ENCODE peak calls at places on chromosomes 1 and 21, in four cellular contexts. Q is Panc1, I is cardiac muscle cell, P is hepatocyte. W is an unnamed sample.

GRCh38 chr1:2282556-2283270 is 54.6 kb downstream of the SKI start:
- DNase-seq in Q (no peak), I (no peak), P (no peak), W (no peak)

GRCh38 chr1:65881070-65881594 is 88.4 kb downstream of the PDE4B start:
- DNase-seq in Q (no peak), I (peak), P (no peak), W (no peak)

GRCh38 chr1:45325816-45326506 is 734 bp upstream of the HPDL start:
- DNase-seq in I (peak), Q (no peak), P (no peak), W (no peak)

GRCh38 chr1:221039616-221040015 is 160.4 kb downstream of the HLX start:
- DNase-seq in Q (no peak), I (no peak), P (no peak), W (no peak)

GRCh38 chr1:23446644-23447310 is 22.2 kb upstream of the TCEA3 start:
- DNase-seq in P (no peak), I (no peak), Q (no peak), W (no peak)

GRCh38 chr1:211017066-211017691 is 116.8 kb downstream of the KCNH1 start:
- DNase-seq in Q (no peak), P (peak), I (no peak), W (no peak)

GRCh38 chr1:160859166-160859565 is 3.5 kb downstream of the CD244 start:
- DNase-seq in I (peak), P (no peak), Q (no peak), W (no peak)

GRCh38 chr1:161738627-161739287 is 10.8 kb upstream of the DUSP12 start:
- DNase-seq in P (peak), Q (no peak), I (peak), W (no peak)

GRCh38 chr1:160811147-160811546 is 15.2 kb downstream of the LY9 start:
- DNase-seq in P (no peak), Q (no peak), I (no peak), W (no peak)

GRCh38 chr21:30408782-30409494 is 13.1 kb downstream of the KRTAP13-1 start:
- DNase-seq in I (peak), P (peak), Q (no peak), W (peak)

GRCh38 chr21:36149788-36150187 is 6.8 kb upstream of the DOP1B start:
- DNase-seq in Q (no peak), I (no peak), P (no peak), W (no peak)
- H3K27ac ChIP-seq in Q (no peak), I (no peak), P (no peak), W (no peak)

GRCh38 chr1:25688390-25689119 is 72.0 kb downstream of the MAN1C1 start:
- DNase-seq in Q (no peak), P (peak), I (peak), W (no peak)
- H3K27ac ChIP-seq in Q (no peak), P (peak), I (peak), W (no peak)

DNA sequence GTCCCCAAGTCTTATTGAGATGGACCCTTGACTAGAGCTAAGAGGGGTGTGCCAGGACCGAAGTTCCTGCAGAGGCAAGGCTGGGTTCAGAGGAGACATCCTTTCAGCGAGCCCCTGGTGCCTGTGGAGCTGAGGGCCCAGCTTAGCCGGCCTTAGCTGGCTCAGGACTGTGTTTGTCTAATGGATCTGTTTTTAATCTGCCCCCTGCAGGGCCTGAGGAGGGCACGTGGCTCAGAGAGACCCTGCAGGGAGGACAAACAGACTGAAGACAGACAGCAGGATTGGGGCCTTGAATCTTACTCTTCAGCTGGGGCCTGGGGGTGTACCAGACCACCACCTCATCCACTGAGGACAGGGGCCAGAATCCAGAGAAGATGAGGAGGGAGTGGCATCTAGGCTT is 1.6 kb downstream of the CRABP2 start:
- DNase-seq in I (no peak), P (no peak), Q (no peak), W (no peak)
- H3K27ac ChIP-seq in I (no peak), P (peak), Q (peak), W (no peak)

GRCh38 chr1:61261585-61261984 is 179.2 kb downstream of the NFIA start:
- DNase-seq in I (no peak), Q (no peak), P (no peak), W (no peak)
- H3K27ac ChIP-seq in I (no peak), Q (no peak), P (no peak), W (no peak)

DNA sequence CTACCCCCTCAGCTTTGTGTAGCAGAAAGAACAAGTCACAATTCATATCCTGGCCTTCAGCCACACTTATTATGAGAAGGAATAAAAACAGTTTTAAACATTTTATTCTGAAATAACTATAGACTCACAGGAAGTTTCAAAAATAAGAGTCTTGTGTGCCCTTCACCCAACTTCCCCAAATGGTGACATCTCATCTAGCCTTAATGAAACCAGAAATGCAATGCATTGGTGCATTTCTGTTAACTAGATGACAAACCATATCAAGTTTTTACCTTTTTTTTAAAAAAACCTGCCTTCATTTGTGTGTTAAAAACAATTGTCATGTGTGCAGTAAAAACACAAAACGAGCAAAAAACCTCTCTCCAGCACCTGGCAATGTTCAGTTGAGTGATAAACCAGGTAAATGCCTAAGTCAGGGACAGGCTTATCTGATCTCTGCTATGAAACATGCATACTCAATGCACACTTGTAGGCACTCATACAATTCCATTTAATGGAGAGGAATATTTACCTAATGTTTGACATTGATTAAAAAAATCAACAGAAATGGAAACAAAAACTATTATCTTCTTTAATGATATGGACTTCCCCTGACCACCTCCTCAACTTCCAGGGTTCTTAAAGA is 51.5 kb downstream of the SH3BGR start:
- DNase-seq in P (no peak), I (no peak), Q (no peak), W (no peak)
- H3K27ac ChIP-seq in P (no peak), I (no peak), Q (no peak), W (no peak)

GRCh38 chr21:44817914-44818635 is at the start of gene SUMO3:
- DNase-seq in Q (no peak), I (peak), P (peak), W (no peak)

GRCh38 chr21:44817506-44817880 is 369 bp downstream of the SUMO3 start:
- DNase-seq in I (peak), Q (no peak), P (peak), W (peak)

GRCh38 chr21:44815852-44816628 is 1.8 kb downstream of the SUMO3 start:
- DNase-seq in P (peak), Q (no peak), I (no peak), W (no peak)

GRCh38 chr21:44818636-44819011 is 762 bp upstream of the SUMO3 start:
- DNase-seq in I (no peak), P (no peak), Q (no peak), W (no peak)

GRCh38 chr21:44816761-44817505 is 929 bp downstream of the SUMO3 start:
- DNase-seq in P (no peak), I (no peak), Q (no peak), W (no peak)
- H3K27ac ChIP-seq in P (no peak), I (no peak), Q (peak), W (no peak)

GRCh38 chr1:235883261-235883927 is 16.7 kb upstream of the LYST start:
- DNase-seq in P (peak), I (peak), Q (peak), W (peak)
- H3K27ac ChIP-seq in P (no peak), I (no peak), Q (peak), W (peak)

GRCh38 chr1:116322752-116323405 is 50.2 kb upstream of the ATP1A1 start:
- DNase-seq in Q (no peak), P (peak), I (peak), W (no peak)

GRCh38 chr1:116321766-116322175 is 51.3 kb upstream of the ATP1A1 start:
- DNase-seq in Q (no peak), P (no peak), I (no peak), W (no peak)

GRCh38 chr1:116324411-116324810 is 48.6 kb upstream of the ATP1A1 start:
- DNase-seq in I (no peak), Q (no peak), P (no peak), W (no peak)

GRCh38 chr1:116325104-116325503 is 47.9 kb upstream of the ATP1A1 start:
- DNase-seq in Q (no peak), I (no peak), P (no peak), W (no peak)

DNA sequence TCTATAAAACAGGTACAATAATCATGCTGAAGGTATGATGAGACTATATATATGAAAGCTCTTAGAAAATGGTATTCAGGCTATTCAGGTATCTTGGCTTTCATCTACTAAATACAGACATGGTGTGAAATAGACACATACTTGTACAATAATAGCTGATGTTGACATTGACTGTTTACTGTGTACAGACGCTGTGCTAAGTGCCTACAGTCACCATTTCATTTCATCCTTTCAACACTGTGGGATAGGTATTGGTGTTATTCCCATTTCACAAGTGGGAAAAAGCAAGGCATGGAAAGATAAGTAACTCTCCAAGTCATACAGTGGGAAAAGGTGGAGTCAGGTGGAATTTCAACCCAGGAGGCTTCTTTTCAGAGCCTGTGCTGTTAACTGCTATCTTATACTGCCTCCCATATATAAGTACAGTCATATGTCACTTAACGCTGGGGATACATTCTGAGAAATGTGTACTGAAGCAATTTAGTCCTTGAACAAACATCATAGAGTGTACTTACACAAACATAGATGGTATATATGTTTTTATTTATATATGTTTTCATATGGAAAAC is 49.5 kb upstream of the ATP1A1 start:
- DNase-seq in I (no peak), Q (no peak), P (no peak), W (no peak)
- H3K27ac ChIP-seq in I (no peak), Q (no peak), P (peak), W (no peak)

DNA sequence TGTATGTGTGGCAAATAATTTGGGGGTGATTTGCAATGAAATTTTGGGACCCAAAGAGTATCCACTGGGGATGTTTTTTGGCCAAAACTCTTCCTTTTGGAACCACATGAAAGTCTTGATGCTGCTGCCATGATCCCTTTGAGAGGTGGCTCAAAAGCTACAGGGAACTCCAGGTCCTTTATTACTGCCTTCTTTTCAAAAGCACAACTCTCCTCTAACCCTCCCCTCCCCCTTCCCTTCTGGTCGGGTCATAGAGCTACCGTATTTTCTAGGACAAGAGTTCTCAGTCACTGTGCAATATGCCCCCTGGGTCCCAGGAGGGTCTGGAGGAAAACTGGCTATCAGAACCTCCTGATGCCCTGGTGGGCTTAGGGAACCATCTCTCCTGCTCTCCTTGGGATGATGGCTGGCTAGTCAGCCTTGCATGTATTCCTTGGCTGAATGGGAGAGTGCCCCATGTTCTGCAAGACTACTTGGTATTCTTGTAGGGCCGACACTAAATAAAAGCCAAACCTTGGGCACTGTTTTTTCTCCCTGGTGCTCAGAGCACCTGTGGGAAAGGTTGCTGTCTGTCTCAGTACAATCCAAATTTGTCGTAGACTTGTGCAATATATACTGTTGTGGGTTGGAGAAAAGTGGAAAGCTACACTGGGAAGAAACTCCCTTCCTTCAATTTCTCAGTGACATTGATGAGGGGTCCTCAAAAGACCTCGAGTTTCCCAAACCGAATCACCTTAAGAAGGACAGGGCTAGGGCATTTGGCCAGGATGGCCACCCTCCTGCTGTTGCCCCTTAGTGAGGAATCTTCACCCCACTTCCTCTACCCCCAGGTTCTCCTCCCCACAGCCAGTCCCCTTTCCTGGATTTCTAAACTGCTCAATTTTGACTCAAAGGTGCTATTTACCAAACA is 3.1 kb downstream of the BTG2 start:
- DNase-seq in P (peak), Q (no peak), I (no peak), W (no peak)
- H3K27ac ChIP-seq in P (no peak), Q (no peak), I (no peak), W (peak)

GRCh38 chr1:12300706-12301105 is 70.9 kb downstream of the VPS13D start:
- DNase-seq in P (no peak), I (no peak), Q (no peak), W (no peak)
- H3K27ac ChIP-seq in P (no peak), I (peak), Q (no peak), W (no peak)

W was measured in epithelial cell of prostate.